ENCODE peak calls at places on chromosomes 1 and 21, in seven cellular contexts. E, S, U, W, Y, C and I are unnamed samples.

GRCh38 chr1:99173282-99173681 is 91.0 kb upstream of the PLPPR4 start:
- DNase-seq in U (no peak), S (no peak), C (no peak), Y (no peak), W (no peak), E (no peak), I (no peak)

GRCh38 chr1:1118011-1118892 is 2.4 kb upstream of the C1orf159 start:
- DNase-seq in U (no peak), E (no peak), S (no peak), C (no peak), Y (no peak), W (no peak), I (no peak)

GRCh38 chr1:61741682-61742619 is at the start of gene PATJ:
- DNase-seq in E (peak), U (peak), Y (peak), W (no peak), S (peak), C (no peak), I (peak)

GRCh38 chr1:151803164-151803563 is 2.1 kb downstream of the LINGO4 start:
- DNase-seq in S (no peak), Y (no peak), C (no peak), W (no peak), E (no peak), U (no peak), I (no peak)

GRCh38 chr1:31764307-31765040 is at the start of gene ADGRB2:
- DNase-seq in U (no peak), C (peak), Y (no peak), S (no peak), E (peak), W (no peak), I (peak)

GRCh38 chr1:219331424-219331823 is 157.7 kb downstream of the LYPLAL1 start:
- DNase-seq in C (no peak), E (no peak), S (peak), Y (no peak), W (no peak), U (no peak), I (no peak)

GRCh38 chr1:9166289-9167235 is 37.7 kb upstream of the GPR157 start:
- DNase-seq in C (no peak), S (no peak), Y (no peak), U (no peak), E (no peak), W (no peak), I (no peak)

GRCh38 chr1:6570987-6571386 is 8.8 kb upstream of the ZBTB48 start:
- DNase-seq in Y (no peak), S (no peak), W (no peak), U (no peak), E (no peak), C (no peak), I (no peak)

GRCh38 chr1:107593436-107594209 is 371.4 kb downstream of the VAV3 start:
- DNase-seq in Y (no peak), S (no peak), U (no peak), C (no peak), E (no peak), W (no peak), I (no peak)

GRCh38 chr1:116847688-116848531 is 61.8 kb upstream of the PTGFRN start:
- DNase-seq in Y (no peak), S (no peak), C (no peak), E (no peak), U (no peak), W (no peak), I (no peak)

GRCh38 chr1:179882253-179883039 is at the start of gene TOR1AIP1:
- DNase-seq in Y (peak), U (peak), C (peak), E (peak), W (peak), S (peak), I (peak)

GRCh38 chr1:193113258-193113991 is 8.2 kb upstream of the GLRX2 start:
- DNase-seq in S (no peak), E (no peak), W (no peak), C (peak), U (no peak), Y (no peak), I (peak)

GRCh38 chr1:25232027-25232865 is at the start of gene SYF2:
- DNase-seq in W (peak), C (peak), U (peak), E (peak), Y (peak), S (peak), I (peak)

GRCh38 chr21:44530903-44531605 is 8.9 kb downstream of the KRTAP10-1 start:
- DNase-seq in Y (no peak), C (no peak), S (no peak), W (no peak), E (no peak), U (no peak), I (peak)

GRCh38 chr21:22062472-22063139 is 1064.4 kb downstream of the NCAM2 start:
- DNase-seq in W (no peak), C (no peak), Y (no peak), U (no peak), E (no peak), S (no peak), I (no peak)

GRCh38 chr1:29542476-29543015 is 306.2 kb downstream of the PTPRU start:
- DNase-seq in U (no peak), E (no peak), S (no peak), Y (no peak), C (no peak), W (no peak), I (no peak)

GRCh38 chr1:162972768-162973167 is 96.4 kb upstream of the RGS4 start:
- DNase-seq in E (no peak), W (no peak), U (no peak), C (no peak), S (no peak), Y (no peak), I (no peak)

GRCh38 chr1:38138498-38139233 is 92.1 kb upstream of the POU3F1 start:
- DNase-seq in W (no peak), C (no peak), E (no peak), S (peak), U (no peak), Y (peak), I (no peak)

GRCh38 chr1:19811206-19811851 is 3.8 kb downstream of the RNF186 start:
- DNase-seq in Y (peak), U (no peak), W (no peak), S (peak), C (peak), E (peak), I (peak)
- TF ChIP-seq SP1 in Y (no peak), U (no peak), W (no peak), S (no peak), C (no peak), E (no peak), I (no peak)

GRCh38 chr1:169928438-169929209 is 34.9 kb upstream of the SCYL3 start:
- DNase-seq in W (no peak), U (no peak), Y (peak), S (peak), E (peak), C (peak), I (no peak)

GRCh38 chr1:169933999-169934725 is 40.5 kb upstream of the SCYL3 start:
- DNase-seq in U (no peak), E (peak), W (no peak), Y (no peak), S (no peak), C (no peak), I (no peak)

GRCh38 chr1:169929210-169929526 is 35.5 kb upstream of the SCYL3 start:
- DNase-seq in S (no peak), U (no peak), E (no peak), Y (no peak), C (no peak), W (no peak), I (no peak)

DNA sequence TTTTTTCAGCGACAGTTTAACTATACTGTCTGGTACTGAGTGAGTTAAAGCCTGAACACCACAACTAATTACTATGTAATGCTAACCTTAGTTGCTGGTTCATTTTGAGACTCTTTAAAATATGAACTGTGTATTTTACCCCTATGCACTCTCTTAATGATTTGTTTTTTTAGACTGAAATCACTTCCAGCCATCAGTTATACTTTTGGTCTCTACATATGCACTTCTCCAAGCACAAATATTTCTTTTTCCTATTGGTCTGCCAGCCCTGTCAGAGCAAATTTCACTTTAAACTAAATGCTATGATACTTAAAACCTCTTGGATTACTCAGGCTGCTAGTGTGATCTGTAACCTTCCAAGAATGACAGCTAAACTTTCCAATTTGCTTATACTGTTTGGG is 38.1 kb upstream of the SCYL3 start:
- DNase-seq in U (no peak), W (no peak), Y (no peak), C (no peak), E (no peak), S (no peak), I (no peak)
- TF ChIP-seq SP1 in U (no peak), W (no peak), Y (no peak), C (no peak), E (no peak), S (no peak), I (no peak)

DNA sequence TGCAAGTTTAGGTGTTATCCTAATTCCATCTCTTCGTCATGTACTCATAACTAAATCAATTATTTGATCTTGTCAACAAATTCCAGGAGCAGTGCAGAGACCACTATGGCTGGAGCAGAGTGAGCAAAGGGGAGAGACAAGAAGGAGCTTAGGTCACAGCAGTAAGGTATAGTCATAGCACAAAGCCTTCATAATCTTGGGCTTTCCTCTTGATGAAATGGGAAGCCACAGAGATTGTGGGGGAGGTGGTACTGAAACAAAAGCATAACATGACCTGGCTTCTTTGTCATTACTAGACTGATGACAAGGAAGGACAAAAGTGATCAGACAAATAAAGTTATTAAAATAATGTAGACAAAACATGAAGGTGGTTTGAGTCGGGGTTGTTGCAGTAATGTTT is 60.1 kb upstream of the PTGS2 start:
- DNase-seq in C (no peak), U (no peak), E (no peak), Y (no peak), W (no peak), S (no peak), I (no peak)
- TF ChIP-seq SP1 in C (no peak), U (no peak), E (no peak), Y (no peak), W (no peak), S (no peak), I (no peak)

GRCh38 chr1:211323156-211324063 is 3.2 kb upstream of the TRAF5 start:
- DNase-seq in Y (no peak), U (no peak), E (peak), S (peak), C (peak), W (no peak), I (peak)
- TF ChIP-seq SP1 in Y (no peak), U (no peak), E (no peak), S (no peak), C (no peak), W (no peak), I (no peak)

GRCh38 chr21:32494946-32495703 is 82.6 kb downstream of the EVA1C start:
- DNase-seq in Y (no peak), S (no peak), U (no peak), E (no peak), C (peak), W (no peak), I (no peak)

GRCh38 chr21:32496536-32496935 is 84.0 kb downstream of the EVA1C start:
- DNase-seq in W (no peak), C (no peak), U (no peak), E (no peak), Y (no peak), S (no peak), I (no peak)

DNA sequence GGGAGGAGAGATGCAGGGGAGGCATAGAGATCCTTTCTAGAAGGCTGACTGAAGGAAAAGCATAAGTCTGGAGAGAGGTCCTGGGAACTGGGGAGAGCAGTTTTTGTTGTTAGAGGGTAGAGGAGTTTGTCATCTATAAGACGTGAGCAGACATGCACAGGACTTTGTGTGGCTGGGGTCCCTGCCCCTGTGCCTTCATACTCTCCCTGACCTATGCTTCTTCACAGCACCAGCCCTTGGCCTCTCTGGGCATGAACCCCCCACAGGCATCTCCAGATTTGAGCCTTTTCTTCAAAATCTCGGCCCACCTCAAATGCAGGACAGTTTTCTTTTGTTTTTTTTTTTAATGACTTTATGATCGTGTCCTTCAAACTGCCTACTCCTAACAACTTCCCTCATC is 79.9 kb downstream of the EVA1C start:
- DNase-seq in S (no peak), U (no peak), E (no peak), W (no peak), Y (no peak), C (no peak), I (no peak)
- TF ChIP-seq SP1 in S (no peak), U (no peak), E (no peak), W (no peak), Y (no peak), C (no peak), I (no peak)

GRCh38 chr1:201537966-201538617 is 835 bp upstream of the NAV1 start:
- DNase-seq in C (peak), E (no peak), W (no peak), U (no peak), S (no peak), Y (no peak), I (no peak)

GRCh38 chr1:201537467-201537866 is 1.5 kb upstream of the NAV1 start:
- DNase-seq in E (no peak), S (no peak), Y (no peak), W (no peak), U (no peak), C (no peak), I (no peak)

GRCh38 chr1:201538618-201539551 is at the start of gene NAV1:
- DNase-seq in E (peak), U (no peak), S (no peak), Y (no peak), W (no peak), C (peak), I (peak)

GRCh38 chr1:201540846-201541735 is 2.2 kb downstream of the NAV1 start:
- DNase-seq in C (no peak), U (no peak), E (no peak), Y (no peak), W (no peak), S (no peak), I (no peak)

GRCh38 chr1:201539561-201540404 is 856 bp downstream of the NAV1 start:
- DNase-seq in C (peak), Y (no peak), S (no peak), U (no peak), W (no peak), E (no peak), I (peak)
- TF ChIP-seq SP1 in C (no peak), Y (no peak), S (no peak), U (no peak), W (no peak), E (no peak), I (peak)